ENCODE peak calls at places on chromosomes 3 and 15, in eight cellular contexts. F is ureter, T is T-helper 17 cell, D is GM23248, V is activated gamma-delta T cell treated with Interleukin-2 at 50 U/mL for 16 hours, L is non-pigmented ciliary epithelial cell, X is GM04504, U is foreskin fibroblast. G is an unnamed sample.

GRCh38 chr15:83602021-83602420 is 51.9 kb upstream of the ADAMTSL3 start:
- DNase-seq in F (no peak), T (no peak), D (no peak), V (no peak), L (no peak), X (no peak), U (no peak), G (no peak)

GRCh38 chr15:24856397-24857093 is 98.2 kb upstream of the SNRPN start:
- DNase-seq in F (no peak), T (no peak), D (no peak), V (no peak), L (no peak), X (no peak), U (no peak), G (no peak)

GRCh38 chr15:95937128-95937528 is 393.4 kb upstream of the NR2F2 start:
- DNase-seq in F (no peak), T (no peak), D (peak; percentile 50), V (no peak), L (no peak), X (no peak), U (no peak), G (peak; percentile 24)

GRCh38 chr15:48590704-48591103 is 54.8 kb downstream of the FBN1 start:
- DNase-seq in F (no peak), T (no peak), D (no peak), V (no peak), L (no peak), X (no peak), U (no peak), G (no peak)

GRCh38 chr3:102536479-102536878 is 101.7 kb downstream of the ZPLD1 start:
- DNase-seq in F (no peak), T (no peak), D (peak; percentile 58), V (no peak), L (peak; percentile 8), X (peak; percentile 12), U (peak; percentile 4), G (peak; percentile 40)

GRCh38 chr3:42043116-42043796 is 47.9 kb upstream of the TRAK1 start:
- DNase-seq in F (no peak), T (no peak), D (peak; percentile 45), V (no peak), L (no peak), X (no peak), U (no peak), G (peak; percentile 53)

GRCh38 chr3:14228611-14229470 is 50.2 kb downstream of the LSM3 start:
- DNase-seq in F (peak; percentile 28), T (no peak), D (no peak), V (no peak), L (no peak), X (no peak), U (no peak), G (no peak)

GRCh38 chr15:39195988-39196486 is 384.8 kb upstream of the THBS1 start:
- DNase-seq in F (no peak), T (no peak), D (peak; percentile 94), V (no peak), L (peak; percentile 63), X (peak; percentile 86), U (peak; percentile 89), G (peak; percentile 84)

GRCh38 chr3:59660852-59661624 is 611.2 kb upstream of the CFAP20DC start:
- DNase-seq in F (no peak), T (no peak), D (no peak), V (no peak), L (no peak), X (no peak), U (no peak), G (no peak)

GRCh38 chr3:63192248-63192647 is 85.9 kb upstream of the SYNPR start:
- DNase-seq in F (no peak), T (no peak), D (no peak), V (no peak), L (no peak), X (no peak), U (no peak), G (no peak)

GRCh38 chr3:81218023-81218422 is 543.4 kb downstream of the GBE1 start:
- DNase-seq in F (no peak), T (no peak), D (peak; percentile 53), V (no peak), L (no peak), X (no peak), U (no peak), G (no peak)

GRCh38 chr15:99305761-99306505 is 54.7 kb downstream of the LRRC28 start:
- DNase-seq in F (peak; percentile 69), T (no peak), D (peak; percentile 22), V (no peak), L (peak; percentile 55), X (no peak), U (peak; percentile 27), G (peak; percentile 17)

GRCh38 chr3:64501298-64501906 is 186.4 kb downstream of the ADAMTS9 start:
- DNase-seq in F (no peak), T (no peak), D (no peak), V (no peak), L (peak; percentile 78), X (no peak), U (no peak), G (no peak)

GRCh38 chr15:100116416-100117190 is 225.2 kb downstream of the ADAMTS17 start:
- DNase-seq in F (no peak), T (no peak), D (no peak), V (no peak), L (no peak), X (no peak), U (no peak), G (no peak)

GRCh38 chr3:139894638-139894989 is 40.4 kb upstream of the CLSTN2 start:
- DNase-seq in F (no peak), T (no peak), D (no peak), V (no peak), L (no peak), X (no peak), U (no peak), G (no peak)

GRCh38 chr3:141082064-141082463 is 30.9 kb downstream of the SPSB4 start:
- DNase-seq in F (no peak), T (no peak), D (no peak), V (no peak), L (no peak), X (no peak), U (no peak), G (no peak)

GRCh38 chr15:38879909-38880471 is 315.4 kb upstream of the RASGRP1 start:
- DNase-seq in F (no peak), T (no peak), D (peak; percentile 86), V (no peak), L (no peak), X (peak; percentile 85), U (no peak), G (peak; percentile 66)

GRCh38 chr3:158727499-158728377 is 4.5 kb downstream of the RARRES1 start:
- DNase-seq in F (peak; percentile 80), T (peak; percentile 16), D (peak; percentile 84), V (peak; percentile 39), L (no peak), X (peak; percentile 41), U (peak; percentile 48), G (peak; percentile 70)

GRCh38 chr3:32495609-32496008 is 7.0 kb downstream of the CMTM6 start:
- DNase-seq in F (no peak), T (no peak), D (no peak), V (no peak), L (no peak), X (no peak), U (no peak), G (no peak)

GRCh38 chr3:147396709-147397046 is 9.7 kb downstream of the ZIC4 start:
- DNase-seq in F (no peak), T (no peak), D (no peak), V (no peak), L (no peak), X (no peak), U (no peak), G (no peak)

GRCh38 chr3:107752202-107752990 is 229.6 kb downstream of the BBX start:
- DNase-seq in F (no peak), T (no peak), D (peak; percentile 39), V (no peak), L (peak; percentile 20), X (no peak), U (peak; percentile 8), G (peak; percentile 16)

GRCh38 chr3:49378249-49378899 is 20.2 kb upstream of the GPX1 start:
- DNase-seq in F (no peak), T (no peak), D (peak; percentile 86), V (no peak), L (peak; percentile 43), X (peak; percentile 88), U (peak; percentile 28), G (peak; percentile 49)

GRCh38 chr3:170907519-170908234 is 760 bp downstream of the EIF5A2 start:
- DNase-seq in F (no peak), T (no peak), D (peak; percentile 47), V (no peak), L (no peak), X (no peak), U (peak; percentile 9), G (no peak)

GRCh38 chr15:60745469-60745971 is 266.6 kb upstream of the ICE2 start:
- DNase-seq in F (peak; percentile 50), T (no peak), D (peak; percentile 57), V (no peak), L (no peak), X (no peak), U (peak; percentile 13), G (peak; percentile 63)

GRCh38 chr15:70172124-70172523 is 74.4 kb upstream of the TLE3 start:
- DNase-seq in F (no peak), T (no peak), D (no peak), V (no peak), L (no peak), X (no peak), U (no peak), G (no peak)

GRCh38 chr3:33425456-33425855 is 14.7 kb downstream of the UBP1 start:
- DNase-seq in F (no peak), T (no peak), D (peak; percentile 10), V (no peak), L (no peak), X (no peak), U (no peak), G (no peak)

GRCh38 chr15:31584195-31584594 is 257.6 kb downstream of the KLF13 start:
- DNase-seq in F (no peak), T (no peak), D (no peak), V (no peak), L (no peak), X (no peak), U (no peak), G (no peak)

GRCh38 chr3:54932606-54933005 is 4.7 kb upstream of the LRTM1 start:
- DNase-seq in F (no peak), T (no peak), D (no peak), V (no peak), L (no peak), X (no peak), U (no peak), G (no peak)

GRCh38 chr15:77597804-77598453 is 34.8 kb downstream of the LINGO1 start:
- DNase-seq in F (no peak), T (no peak), D (peak; percentile 31), V (no peak), L (no peak), X (no peak), U (no peak), G (no peak)

GRCh38 chr3:105672996-105673395 is 195.8 kb downstream of the CBLB start:
- DNase-seq in F (no peak), T (no peak), D (no peak), V (no peak), L (no peak), X (no peak), U (no peak), G (no peak)

GRCh38 chr3:155244206-155244605 is 49.3 kb downstream of the STRIT1 start:
- DNase-seq in F (no peak), T (no peak), D (peak; percentile 10), V (no peak), L (no peak), X (no peak), U (no peak), G (no peak)

GRCh38 chr3:66041116-66041515 is 2.4 kb upstream of the MAGI1 start:
- DNase-seq in F (no peak), T (no peak), D (peak; percentile 85), V (no peak), L (no peak), X (no peak), U (peak; percentile 55), G (peak; percentile 59)

GRCh38 chr3:107588217-107588616 is 65.5 kb downstream of the BBX start:
- DNase-seq in F (no peak), T (no peak), D (no peak), V (no peak), L (no peak), X (no peak), U (no peak), G (no peak)

GRCh38 chr3:100205161-100205560 is 55.6 kb upstream of the TBC1D23 start:
- DNase-seq in F (no peak), T (no peak), D (no peak), V (no peak), L (no peak), X (no peak), U (no peak), G (no peak)